ENCODE peak calls at places on chromosome 16, in five cellular contexts. Y is ovary; F is naive thymus-derived CD4-positive, alpha-beta T cell; D is left ventricle myocardium inferior; N is SJCRH30. J is an unnamed sample. For H3K36me3, the result is how much of the 10 kb centered on the place peaks cover.

GRCh38 chr16:17273142-17273561 is 197.6 kb downstream of the XYLT1 start:
- DNase-seq in Y (no peak), D (no peak), F (no peak), N (peak), J (no peak)

GRCh38 chr16:81908466-81909230 is 102.6 kb downstream of the SDR42E1 start:
- DNase-seq in Y (no peak), D (no peak), F (no peak), N (no peak), J (no peak)

GRCh38 chr16:11913425-11914079 is 2.2 kb downstream of the GSPT1 start:
- DNase-seq in N (no peak), Y (no peak), D (no peak), F (peak), J (no peak)

GRCh38 chr16:64948056-64948455 is 173.8 kb downstream of the CDH11 start:
- DNase-seq in F (no peak), N (no peak), Y (no peak), D (no peak), J (no peak)

GRCh38 chr16:15782573-15783365 is 74.1 kb downstream of the MYH11 start:
- DNase-seq in F (no peak), N (peak), Y (no peak), D (no peak), J (peak)

GRCh38 chr16:30054959-30055553 is 10.5 kb upstream of the ALDOA start:
- DNase-seq in Y (no peak), F (peak), N (no peak), D (no peak), J (no peak)

GRCh38 chr16:66580605-66581209 is 1.4 kb downstream of the CMTM2 start:
- DNase-seq in D (no peak), N (peak), F (no peak), Y (no peak), J (no peak)

GRCh38 chr16:13005836-13006235 is 104.4 kb downstream of the SHISA9 start:
- DNase-seq in D (no peak), Y (no peak), N (no peak), F (no peak), J (no peak)

GRCh38 chr16:85126731-85127662 is 14.7 kb upstream of the CIBAR2 start:
- DNase-seq in N (peak), F (no peak), Y (peak), D (no peak), J (peak)

GRCh38 chr16:84735846-84736586 is 36.2 kb downstream of the USP10 start:
- DNase-seq in D (no peak), Y (no peak), N (no peak), F (peak), J (no peak)

GRCh38 chr16:26642047-26642664 is 424.6 kb upstream of the C16orf82 start:
- DNase-seq in D (no peak), N (no peak), Y (no peak), F (no peak), J (no peak)

GRCh38 chr16:19810817-19811731 is 73.6 kb downstream of the GPRC5B start:
- DNase-seq in F (no peak), Y (no peak), N (peak), D (no peak), J (no peak)

GRCh38 chr16:77840623-77841274 is 52.4 kb downstream of the VAT1L start:
- DNase-seq in Y (no peak), D (no peak), F (no peak), N (no peak), J (no peak)

GRCh38 chr16:82990155-82990554 is 363.4 kb downstream of the CDH13 start:
- DNase-seq in D (no peak), N (no peak), F (no peak), Y (no peak), J (no peak)

GRCh38 chr16:72224260-72224768 is 52.4 kb upstream of the PMFBP1 start:
- DNase-seq in Y (no peak), N (no peak), D (no peak), F (no peak), J (no peak)

GRCh38 chr16:76428858-76429257 is 151.7 kb downstream of the CNTNAP4 start:
- DNase-seq in F (no peak), D (no peak), Y (no peak), N (no peak), J (no peak)

GRCh38 chr16:81081007-81081406 is 4.0 kb upstream of the C16orf46 start:
- DNase-seq in Y (no peak), F (no peak), N (no peak), D (no peak), J (no peak)

GRCh38 chr16:87342978-87343752 is 26.0 kb upstream of the C16orf95 start:
- DNase-seq in F (no peak), D (no peak), N (no peak), Y (no peak), J (no peak)

GRCh38 chr16:11082108-11082859 is 137.9 kb downstream of the CLEC16A start:
- DNase-seq in N (no peak), F (no peak), Y (no peak), D (no peak), J (no peak)

GRCh38 chr16:81522141-81522701 is 77.6 kb downstream of the CMIP start:
- DNase-seq in D (no peak), F (no peak), N (no peak), Y (no peak), J (no peak)

GRCh38 chr16:80231888-80232287 is 308.9 kb upstream of the DYNLRB2 start:
- DNase-seq in D (no peak), F (no peak), N (no peak), Y (no peak), J (peak)

GRCh38 chr16:1965610-1966009 is 984 bp upstream of the RPS2 start:
- DNase-seq in D (no peak), F (no peak), Y (no peak), N (no peak), J (no peak)

GRCh38 chr16:5730783-5731182 is 633.2 kb upstream of the EEF2KMT start:
- DNase-seq in Y (no peak), D (no peak), F (no peak), N (no peak), J (no peak)

GRCh38 chr16:31502981-31503380 is 5.2 kb downstream of the RUSF1 start:
- DNase-seq in D (no peak), Y (no peak), N (no peak), F (no peak), J (no peak)

GRCh38 chr16:2447920-2448583 is 11.9 kb upstream of the TEDC2 start:
- DNase-seq in F (no peak), N (no peak), Y (no peak), D (no peak), J (no peak)

GRCh38 chr16:30903596-30903995 is 7.2 kb downstream of the CTF1 start:
- DNase-seq in Y (no peak), N (peak), F (no peak), D (no peak), J (peak)

GRCh38 chr16:86464044-86464443 is 46.3 kb upstream of the FOXF1 start:
- DNase-seq in Y (no peak), N (no peak), F (no peak), D (no peak), J (no peak)

GRCh38 chr16:64417711-64418227 is 704.1 kb downstream of the CDH11 start:
- DNase-seq in D (no peak), F (no peak), N (no peak), Y (no peak), J (no peak)

GRCh38 chr16:85316321-85316919 is 204.1 kb upstream of the CIBAR2 start:
- DNase-seq in D (peak), Y (peak), N (peak), F (no peak), J (peak)

GRCh38 chr16:80116711-80117110 is 424.1 kb upstream of the DYNLRB2 start:
- DNase-seq in F (no peak), Y (no peak), D (no peak), N (no peak), J (no peak)

GRCh38 chr16:84379008-84379730 is 10.8 kb downstream of the ATP2C2 start:
- DNase-seq in Y (no peak), F (no peak), D (no peak), N (no peak), J (no peak)

GRCh38 chr16:51152691-51153261 is 1.7 kb upstream of the SALL1 start:
- DNase-seq in F (no peak), D (no peak), N (no peak), Y (no peak), J (no peak)

GRCh38 chr16:53041196-53041977 is 11.3 kb downstream of the CHD9NB start:
- DNase-seq in N (peak), F (no peak), Y (peak), D (peak), J (peak)

DNA sequence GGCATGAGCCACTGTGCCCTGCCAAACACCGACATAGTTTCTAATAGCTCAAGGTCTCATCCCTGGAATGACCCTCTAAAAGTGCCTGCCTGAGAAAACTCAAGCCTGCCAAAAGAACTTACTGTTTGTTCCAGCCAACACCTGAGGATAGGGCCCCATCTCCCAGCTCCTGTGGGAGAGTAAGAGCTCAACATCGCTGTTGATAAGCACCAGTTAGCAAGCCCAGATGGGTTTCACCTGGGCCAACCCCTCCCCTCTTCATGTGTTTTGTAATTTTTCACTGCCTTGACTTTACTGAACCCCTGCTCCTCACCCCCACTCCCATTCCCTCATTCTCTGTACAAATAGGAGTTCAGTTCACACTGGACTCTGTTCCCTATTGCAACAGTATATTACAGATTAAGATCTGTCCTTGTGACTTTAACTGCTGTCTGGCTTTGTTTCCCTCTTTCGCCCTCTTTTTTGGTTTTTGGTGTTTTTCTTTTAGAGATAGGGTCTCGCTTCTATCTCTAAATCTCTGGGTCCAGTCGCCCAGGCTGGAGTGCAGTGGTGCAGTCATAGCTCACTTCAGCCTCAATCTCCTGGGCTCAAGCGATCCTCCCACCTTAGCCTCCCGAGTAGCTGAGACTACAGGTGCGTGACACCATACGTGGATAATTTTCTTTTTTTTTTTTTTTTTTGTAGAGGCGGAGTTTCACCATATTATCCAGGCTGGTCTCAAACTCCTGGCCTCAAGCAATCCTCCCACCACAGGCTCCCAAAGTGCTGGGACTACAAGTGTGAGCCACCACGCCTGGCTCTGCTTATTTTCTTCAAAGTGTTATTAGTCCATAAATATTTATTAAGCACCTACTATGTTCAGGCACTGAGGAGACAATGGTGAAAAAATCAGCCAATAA is 12.3 kb downstream of the NUPR1 start:
- DNase-seq in N (no peak), F (no peak), D (no peak), Y (no peak), J (no peak)
- H3K27ac ChIP-seq in N (no peak), F (no peak), D (no peak), Y (no peak), J (no peak)

DNA sequence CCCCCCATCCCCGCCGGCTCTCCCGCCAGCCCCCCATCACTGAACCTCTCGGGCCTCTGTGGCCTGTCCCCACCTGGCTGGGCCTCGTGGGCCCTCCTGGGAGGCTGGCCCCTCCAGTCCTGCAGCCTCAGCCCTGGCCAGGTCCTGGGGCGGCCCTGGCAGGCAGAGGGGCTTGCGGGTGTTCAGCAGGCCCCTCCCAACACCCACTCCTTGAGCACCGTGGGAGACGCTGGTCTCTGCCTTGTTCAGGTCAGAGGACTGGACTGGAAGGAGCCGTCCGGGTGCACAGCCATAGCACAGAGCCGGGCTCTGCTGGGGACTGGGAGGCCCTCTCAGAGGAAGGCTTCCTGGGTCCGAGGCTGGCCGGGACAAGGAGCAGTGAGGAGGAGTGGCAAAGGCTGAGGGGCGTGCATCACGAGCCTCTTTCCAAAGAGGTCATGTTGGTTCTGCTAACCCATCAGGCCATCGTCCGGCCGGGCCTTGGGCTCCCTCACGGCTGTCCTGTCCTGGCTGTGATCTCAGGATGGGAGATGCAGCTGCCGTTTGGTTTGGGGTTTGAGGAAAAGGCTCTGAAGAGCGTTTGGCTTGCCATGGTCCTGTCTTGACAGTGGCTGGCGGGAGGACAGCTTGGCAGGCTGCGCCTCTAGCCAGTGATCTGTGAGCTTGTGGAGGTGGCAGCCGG is 6.3 kb upstream of the PABPN1L start:
- DNase-seq in F (no peak), D (no peak), Y (no peak), N (peak), J (no peak)
- H3K36me3 ChIP-seq in F (under half), D (under half), Y (under half), N (under half), J (under half)

GRCh38 chr16:4477966-4478365 is 1.8 kb downstream of the HMOX2 start:
- DNase-seq in F (no peak), D (no peak), N (no peak), Y (no peak), J (no peak)

GRCh38 chr16:4474192-4474961 is at the start of gene NMRAL1:
- DNase-seq in Y (peak), F (peak), D (peak), N (no peak), J (peak)

GRCh38 chr16:4472880-4473279 is 1.5 kb downstream of the NMRAL1 start:
- DNase-seq in D (no peak), F (no peak), Y (no peak), N (no peak), J (no peak)

GRCh38 chr16:4471869-4472268 is 2.6 kb downstream of the NMRAL1 start:
- DNase-seq in D (no peak), F (no peak), Y (no peak), N (no peak), J (no peak)

GRCh38 chr16:4475880-4476790 is at the start of gene HMOX2:
- DNase-seq in F (peak), D (peak), N (peak), Y (peak), J (peak)
- H3K27ac ChIP-seq in F (peak), D (peak), N (no peak), Y (peak), J (no peak)

DNA sequence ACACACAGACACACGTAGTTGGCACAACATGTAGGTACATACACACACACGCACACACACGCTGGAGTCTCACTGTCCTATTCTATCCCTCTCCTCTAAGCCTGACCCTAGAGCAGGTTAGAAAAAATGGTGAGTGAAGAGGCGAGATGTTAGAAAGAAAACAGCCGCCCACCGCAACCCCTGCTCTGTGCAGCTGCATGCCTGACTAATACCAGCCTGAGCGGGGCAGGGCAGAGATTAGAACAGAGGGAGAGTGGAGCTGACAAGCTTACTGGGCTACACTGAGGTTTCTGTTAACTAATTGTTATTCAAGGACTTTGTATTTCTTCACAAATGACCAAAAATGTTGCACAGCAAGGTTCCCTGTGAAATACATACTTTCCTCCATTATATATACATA is 59.8 kb downstream of the AMFR start:
- DNase-seq in N (no peak), Y (no peak), D (no peak), F (no peak), J (no peak)
- H3K36me3 ChIP-seq in N (under half), Y (under half), D (half or more), F (half or more), J (under half)

GRCh38 chr16:57373117-57373947 is 1.0 kb downstream of the CX3CL1 start:
- DNase-seq in N (peak), Y (no peak), F (no peak), D (no peak), J (peak)

GRCh38 chr16:57371494-57372371 is 557 bp upstream of the CX3CL1 start:
- DNase-seq in F (no peak), N (no peak), Y (no peak), D (no peak), J (peak)

GRCh38 chr16:57376313-57376818 is 4.1 kb downstream of the CX3CL1 start:
- DNase-seq in D (no peak), Y (no peak), N (no peak), F (no peak), J (no peak)

GRCh38 chr16:57374067-57374534 is 1.8 kb downstream of the CX3CL1 start:
- DNase-seq in F (no peak), N (no peak), Y (no peak), D (no peak), J (peak)

DNA sequence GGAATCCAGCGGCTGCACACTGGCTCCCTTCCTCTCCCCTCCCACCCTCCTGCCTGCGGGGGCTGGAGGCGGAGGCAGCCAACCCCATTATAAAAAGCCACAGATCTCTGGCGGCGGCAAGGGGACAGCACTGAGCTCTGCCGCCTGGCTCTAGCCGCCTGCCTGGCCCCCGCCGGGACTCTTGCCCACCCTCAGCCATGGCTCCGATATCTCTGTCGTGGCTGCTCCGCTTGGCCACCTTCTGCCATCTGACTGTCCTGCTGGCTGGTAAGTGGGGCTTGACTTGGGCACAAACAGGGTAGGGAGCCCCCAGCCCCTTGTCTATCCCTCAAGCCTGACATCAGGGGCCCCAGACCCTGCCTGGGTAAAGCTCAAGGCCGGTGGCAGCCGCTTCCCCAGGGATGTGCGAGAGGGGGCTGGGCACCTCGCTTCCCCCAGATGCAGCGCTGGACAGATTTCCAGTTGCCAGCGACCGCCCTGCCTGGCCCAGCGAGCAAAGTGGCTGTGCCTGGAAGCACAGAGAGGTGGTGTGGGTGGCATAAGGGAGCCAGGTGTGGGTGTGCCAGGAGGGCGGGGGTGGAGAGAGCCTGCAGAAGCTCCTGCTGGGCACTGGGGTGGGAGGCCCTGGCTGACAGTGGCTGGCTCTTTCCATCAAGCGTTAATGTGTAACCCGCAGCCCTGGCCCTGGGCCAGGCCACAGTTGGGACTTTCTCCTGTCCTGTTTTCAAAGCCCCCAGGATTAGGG is at the start of gene CX3CL1:
- DNase-seq in Y (peak), D (peak), N (peak), F (no peak), J (peak)
- H3K27ac ChIP-seq in Y (no peak), D (peak), N (no peak), F (no peak), J (peak)

DNA sequence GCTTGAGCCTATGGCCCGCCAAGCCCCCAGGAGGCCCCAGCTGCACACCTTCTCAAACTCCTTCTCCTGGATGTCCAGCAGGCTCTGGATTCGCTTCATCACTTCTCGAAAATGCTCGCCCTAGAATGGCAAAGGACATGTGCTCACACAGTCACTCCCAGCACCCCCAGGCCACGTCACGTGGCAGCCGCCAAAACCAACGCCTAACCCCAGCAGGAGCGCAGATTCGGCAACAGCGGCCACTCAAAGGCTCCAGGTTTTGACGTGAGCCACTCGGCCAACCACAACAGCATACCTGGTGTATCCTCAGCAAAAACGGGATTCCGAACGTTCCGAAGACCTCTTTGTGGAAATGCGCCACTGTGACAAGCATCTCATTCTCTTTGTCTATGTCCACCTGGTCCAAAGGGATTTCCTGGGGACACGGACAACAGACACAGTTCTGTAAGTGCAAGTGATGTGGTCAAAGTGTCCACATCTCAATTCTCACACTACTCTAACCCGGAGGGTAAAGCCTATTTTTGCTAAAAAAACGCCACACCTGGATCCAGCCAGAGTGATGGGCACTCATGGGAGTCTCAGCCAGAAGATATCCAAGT is 12.7 kb downstream of the LITAFD start:
- DNase-seq in F (no peak), N (no peak), Y (no peak), D (no peak), J (peak)
- H3K36me3 ChIP-seq in F (half or more), N (half or more), Y (under half), D (half or more), J (under half)